ENCODE peak calls at places on chromosomes 11 and 22, in nine cellular contexts. T, W, E, S, C, H, V, I and A are unnamed samples.
A peak's percentile ranks its signal among the peaks of the same experiment; 100 is the strongest.

GRCh38 chr22:27456696-27457503 is 344.7 kb downstream of the MN1 start:
- DNase-seq in E (no peak), W (no peak), V (peak; percentile 44), S (peak; percentile 93), I (no peak), C (no peak), T (no peak), H (no peak), A (no peak)

GRCh38 chr11:69372589-69373250 is 78.8 kb downstream of the MYEOV start:
- DNase-seq in S (no peak), H (no peak), W (no peak), T (no peak), I (no peak), C (no peak), V (no peak), E (peak; percentile 2), A (no peak)

GRCh38 chr11:44631831-44632230 is 66.4 kb downstream of the CD82 start:
- DNase-seq in S (no peak), C (no peak), V (no peak), E (peak; percentile 9), T (no peak), I (peak; percentile 54), H (no peak), W (no peak), A (no peak)

GRCh38 chr22:49879871-49880270 is 26.2 kb downstream of the ZBED4 start:
- DNase-seq in W (no peak), H (no peak), T (no peak), V (no peak), C (no peak), I (no peak), E (no peak), S (no peak), A (no peak)

GRCh38 chr11:120985718-120986569 is 38.0 kb upstream of the TBCEL start:
- DNase-seq in S (peak; percentile 29), V (peak; percentile 21), H (no peak), T (peak; percentile 21), W (peak; percentile 45), E (peak; percentile 58), I (peak; percentile 69), C (no peak), A (no peak)

GRCh38 chr11:35116762-35117588 is 22.0 kb upstream of the CD44 start:
- DNase-seq in H (no peak), T (no peak), S (peak; percentile 55), I (no peak), E (no peak), C (no peak), V (no peak), W (peak; percentile 79), A (no peak)

GRCh38 chr11:128428876-128429416 is 158.4 kb downstream of the ETS1 start:
- DNase-seq in H (no peak), C (no peak), E (no peak), W (no peak), I (no peak), T (no peak), V (no peak), S (peak; percentile 43), A (no peak)

GRCh38 chr22:27740192-27740748 is 61.3 kb downstream of the MN1 start:
- DNase-seq in C (no peak), T (no peak), V (no peak), S (no peak), E (no peak), H (no peak), W (no peak), I (peak; percentile 15), A (no peak)

GRCh38 chr22:49289822-49290221 is 537.9 kb downstream of the BRD1 start:
- DNase-seq in H (no peak), S (no peak), T (no peak), E (no peak), C (peak; percentile 17), V (no peak), W (no peak), I (no peak), A (no peak)

GRCh38 chr11:67438121-67438902 is 830 bp upstream of the PTPRCAP start:
- DNase-seq in I (no peak), W (no peak), V (no peak), S (no peak), E (no peak), C (no peak), T (no peak), H (no peak), A (no peak)

GRCh38 chr22:20316217-20316843 is 3.5 kb downstream of the DGCR6L start:
- DNase-seq in E (peak; percentile 9), S (no peak), W (peak; percentile 8), I (peak; percentile 58), H (no peak), T (no peak), V (no peak), C (no peak), A (peak; percentile 31)

GRCh38 chr11:65260302-65260701 is 1.5 kb upstream of the POLA2 start:
- DNase-seq in H (no peak), T (no peak), C (no peak), I (peak; percentile 58), V (no peak), S (no peak), E (no peak), W (no peak), A (no peak)

GRCh38 chr22:31646186-31647019 is 15.6 kb downstream of the PISD start:
- DNase-seq in T (no peak), V (peak; percentile 34), E (no peak), H (peak; percentile 91), S (peak; percentile 100), W (no peak), I (no peak), C (no peak), A (no peak)

GRCh38 chr11:131464024-131464423 is 93.6 kb downstream of the NTM start:
- DNase-seq in C (no peak), H (no peak), E (no peak), V (no peak), T (no peak), S (no peak), I (no peak), W (no peak), A (no peak)

GRCh38 chr11:63212742-63213141 is 30.7 kb downstream of the SLC22A25 start:
- DNase-seq in W (no peak), H (peak; percentile 10), E (no peak), V (peak; percentile 26), T (peak; percentile 41), I (no peak), C (no peak), S (no peak), A (no peak)

GRCh38 chr11:60240661-60241060 is 2.3 kb downstream of the MS4A4E start:
- DNase-seq in I (no peak), E (no peak), C (no peak), T (no peak), S (no peak), V (no peak), W (no peak), H (no peak), A (no peak)

GRCh38 chr11:19846654-19847330 is 134.2 kb downstream of the NAV2 start:
- DNase-seq in C (no peak), V (no peak), W (no peak), I (no peak), H (no peak), S (peak; percentile 30), E (no peak), T (no peak), A (no peak)

GRCh38 chr22:46280063-46280817 is 12.4 kb downstream of the TTC38 start:
- DNase-seq in C (no peak), S (no peak), H (no peak), W (no peak), V (no peak), E (no peak), T (no peak), I (no peak), A (no peak)
- H3K27ac ChIP-seq in C (no peak overlapping the region), S (no peak overlapping the region), H (no peak overlapping the region), W (no peak overlapping the region), V (no peak overlapping the region), E (no peak overlapping the region), T (no peak overlapping the region), I (no peak overlapping the region), A (no peak overlapping the region)

DNA sequence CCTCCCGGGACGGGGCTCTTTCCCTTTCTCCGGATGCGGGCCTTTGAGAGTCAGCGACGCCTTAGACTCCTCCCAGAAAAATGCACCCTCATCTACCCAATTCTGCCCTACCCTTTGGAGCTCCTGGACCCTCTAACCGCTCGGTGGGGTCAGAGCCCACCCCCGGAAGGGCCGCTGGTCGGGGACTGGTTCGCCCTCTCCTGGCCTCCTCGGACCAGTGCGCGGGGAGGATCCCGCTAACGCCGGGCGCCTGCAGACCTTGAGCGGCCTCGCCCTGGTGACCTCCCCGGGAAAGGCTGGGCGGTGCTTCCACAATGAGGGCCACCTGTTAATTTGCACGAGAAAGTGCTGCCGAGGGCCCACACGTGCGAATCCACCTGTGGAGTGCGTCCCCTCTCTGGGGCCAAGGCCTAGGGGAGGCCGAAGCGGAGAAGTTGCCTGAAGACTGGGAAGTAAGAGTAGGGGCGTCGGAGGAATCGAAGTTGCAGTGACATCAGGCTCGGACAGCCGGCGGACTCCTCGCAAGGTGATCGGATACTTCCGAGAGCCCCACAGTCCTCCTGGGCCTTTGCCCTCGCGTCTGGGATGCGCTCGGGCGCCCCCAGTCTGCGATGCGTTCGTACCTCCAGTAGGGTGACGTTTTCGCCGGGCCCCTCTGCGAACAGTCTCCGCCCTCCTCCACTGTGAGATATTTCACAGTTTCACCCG is 61.5 kb downstream of the ENDOD1 start:
- DNase-seq in W (peak; percentile 87), C (peak; percentile 88), V (peak; percentile 80), H (peak; percentile 92), T (peak; percentile 82), I (peak; percentile 96), S (peak; percentile 78), E (peak; percentile 96), A (peak; percentile 98)
- H3K4me1 ChIP-seq in W (peaks cover 21% of the 10 kb centered on the region), C (peaks cover 9% of the 10 kb centered on the region), V (peaks cover 12% of the 10 kb centered on the region), H (peaks cover 32% of the 10 kb centered on the region), T (peaks cover 45% of the 10 kb centered on the region), I (peaks cover 15% of the 10 kb centered on the region), S (peaks cover 7% of the 10 kb centered on the region), E (peaks cover 31% of the 10 kb centered on the region), A (peaks cover 50% of the 10 kb centered on the region)

DNA sequence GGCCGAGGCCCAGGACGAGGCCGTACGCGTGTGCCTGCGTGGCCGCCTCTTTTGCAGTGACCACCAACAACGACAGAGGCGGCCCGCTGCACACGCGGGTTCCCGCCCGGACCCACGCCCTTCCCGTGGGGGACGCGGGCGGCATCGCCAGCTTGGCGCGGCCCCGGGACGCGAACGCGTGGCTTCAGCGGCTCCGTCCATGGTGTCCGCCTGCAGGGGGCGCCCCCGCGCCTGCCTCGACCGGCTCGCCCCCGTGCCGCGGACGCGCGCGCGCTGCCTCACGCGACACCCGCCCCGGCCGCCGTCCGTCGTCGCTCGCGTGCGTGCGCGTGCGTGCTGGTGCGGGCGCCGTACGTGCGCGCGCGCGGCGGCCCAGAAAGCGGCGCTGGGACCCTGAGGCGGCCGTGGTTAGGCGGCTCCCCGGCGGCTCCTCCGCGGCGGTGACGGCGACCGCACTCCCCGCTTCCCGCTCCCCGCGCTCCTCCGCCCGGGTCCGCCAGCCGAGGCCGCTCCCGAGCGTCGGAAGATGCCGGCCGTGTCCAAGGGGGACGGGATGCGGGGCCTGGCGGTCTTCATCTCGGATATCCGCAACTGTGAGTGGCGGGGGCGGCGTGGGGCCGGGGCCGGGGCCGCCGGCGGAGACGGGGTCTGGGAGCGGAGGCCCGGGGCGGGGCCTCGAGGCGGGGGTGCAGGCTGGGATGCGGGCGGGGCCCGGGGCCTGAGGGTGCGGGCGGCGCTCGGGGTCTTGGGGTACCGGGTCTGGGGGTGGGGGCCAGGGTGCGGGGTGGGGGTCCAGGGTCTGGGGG is at the start of gene AP2A2:
- DNase-seq in V (peak; percentile 84), W (peak; percentile 92), E (peak; percentile 89), I (peak; percentile 93), S (peak; percentile 86), C (peak; percentile 83), H (peak; percentile 62), T (peak; percentile 95), A (no peak)
- TF ChIP-seq POLR2A in V (peak; percentile 84), W (peak; percentile 73), E (no peak), I (no peak), S (peak; percentile 61), C (no peak), H (no peak), T (peak; percentile 54), A (peak; percentile 54)

GRCh38 chr11:48025293-48025982 is 45.1 kb downstream of the PTPRJ start:
- DNase-seq in W (no peak), T (no peak), E (no peak), I (no peak), H (no peak), V (no peak), C (no peak), S (no peak), A (no peak)
- H3K27ac ChIP-seq in W (no peak overlapping the region), T (no peak overlapping the region), E (no peak overlapping the region), I (no peak overlapping the region), H (no peak overlapping the region), V (peak overlapping the region; percentile 39), C (no peak overlapping the region), S (no peak overlapping the region), A (no peak overlapping the region)